ENCODE peak calls at places on chromosome 6, in five cellular contexts. P is activated CD8-positive, alpha-beta memory T cell treated with anti-CD3 and anti-CD28 coated beads for 24 hours; N is stimulated activated CD8-positive, alpha-beta memory T cell treated with anti-CD3 and anti-CD28 coated beads, Interleukin-4, amount 100 ng/mL, for 48 hours; H is GM13976; V is Right ventricle myocardium superior. S is an unnamed sample.

GRCh38 chr6:30700340-30700739 is 9.6 kb upstream of the NRM start:
- DNase-seq in H (no peak), N (no peak), P (no peak), V (no peak), S (no peak)

GRCh38 chr6:154488276-154488627 is 22.2 kb downstream of the CNKSR3 start:
- DNase-seq in N (no peak), P (no peak), H (no peak), V (no peak), S (no peak)

GRCh38 chr6:41257369-41258195 is 28.9 kb downstream of the TREM1 start:
- DNase-seq in H (no peak), V (no peak), N (no peak), P (no peak), S (peak)

GRCh38 chr6:2958331-2958711 is 13.0 kb downstream of the SERPINB6 start:
- DNase-seq in N (no peak), P (peak), V (peak), H (no peak), S (no peak)

GRCh38 chr6:117232191-117232590 is 33.2 kb upstream of the VGLL2 start:
- DNase-seq in P (no peak), V (no peak), N (no peak), H (no peak), S (no peak)

GRCh38 chr6:168941036-168941435 is 312.6 kb downstream of the THBS2 start:
- DNase-seq in H (no peak), V (no peak), N (no peak), P (no peak), S (no peak)

GRCh38 chr6:41503841-41504525 is 42.2 kb upstream of the FOXP4 start:
- DNase-seq in N (peak), H (peak), P (peak), V (no peak), S (no peak)

GRCh38 chr6:136343275-136343674 is 53.6 kb upstream of the BCLAF1 start:
- DNase-seq in P (no peak), H (no peak), N (no peak), V (no peak), S (no peak)

GRCh38 chr6:169252805-169253189 is 849 bp downstream of the THBS2 start:
- DNase-seq in H (no peak), P (no peak), N (no peak), V (no peak), S (no peak)

GRCh38 chr6:134724653-134725340 is 225.1 kb downstream of the ALDH8A1 start:
- DNase-seq in N (no peak), V (peak), H (no peak), P (no peak), S (no peak)

GRCh38 chr6:137247724-137248123 is 28.5 kb upstream of the IFNGR1 start:
- DNase-seq in H (no peak), V (no peak), P (no peak), N (no peak), S (no peak)

GRCh38 chr6:112040933-112041332 is 13.0 kb upstream of the CCN6 start:
- DNase-seq in P (no peak), N (no peak), H (no peak), V (no peak), S (no peak)

GRCh38 chr6:20340459-20340858 is 61.2 kb upstream of the E2F3 start:
- DNase-seq in N (no peak), H (no peak), P (no peak), V (no peak), S (no peak)